ENCODE peak calls at places on chromosomes 1 and 21, in ten cellular contexts. H, C, M, L, A, Z, I, G, N and R are unnamed samples.

GRCh38 chr21:32377506-32377905 is 15.3 kb downstream of the URB1 start:
- DNase-seq in I (no peak), M (no peak), A (no peak), Z (no peak), C (no peak), L (no peak), G (no peak), H (no peak), N (no peak), R (no peak)

GRCh38 chr1:44860891-44861290 is 17.8 kb upstream of the PTCH2 start:
- DNase-seq in N (no peak), H (no peak), I (no peak), A (no peak), Z (no peak), L (no peak), G (no peak), M (no peak), C (no peak), R (no peak)

GRCh38 chr21:42047821-42048613 is 23.1 kb upstream of the UMODL1 start:
- DNase-seq in I (no peak), L (no peak), N (peak; percentile 63), C (no peak), H (peak; percentile 58), Z (no peak), M (peak; percentile 36), A (no peak), G (peak; percentile 99), R (no peak)

GRCh38 chr21:36005018-36005417 is 55.3 kb downstream of the SETD4 start:
- DNase-seq in L (no peak), Z (no peak), G (peak; percentile 42), I (no peak), H (peak; percentile 55), N (no peak), M (no peak), A (no peak), C (no peak), R (no peak)

GRCh38 chr1:169142129-169142528 is 35.6 kb downstream of the ATP1B1 start:
- DNase-seq in L (no peak), M (no peak), N (no peak), C (no peak), G (no peak), Z (no peak), H (no peak), A (no peak), I (no peak), R (no peak)

GRCh38 chr1:163436133-163436532 is 114.4 kb downstream of the NUF2 start:
- DNase-seq in Z (no peak), C (no peak), I (no peak), L (no peak), H (no peak), N (no peak), A (no peak), M (no peak), G (no peak), R (no peak)

GRCh38 chr1:238409947-238410346 is 519.2 kb upstream of the ZP4 start:
- DNase-seq in H (no peak), C (no peak), M (peak; percentile 34), I (no peak), A (no peak), Z (no peak), G (peak; percentile 44), L (no peak), N (no peak), R (no peak)

GRCh38 chr21:41932576-41933258 is 21.1 kb downstream of the C2CD2 start:
- DNase-seq in Z (peak; percentile 51), C (peak; percentile 51), A (no peak), L (no peak), N (no peak), I (no peak), H (peak; percentile 88), M (peak; percentile 75), G (peak; percentile 56), R (no peak)

GRCh38 chr1:184387069-184387870 is 441 bp downstream of the C1orf21 start:
- DNase-seq in L (peak; percentile 35), G (peak; percentile 28), C (peak; percentile 30), I (peak; percentile 55), H (peak; percentile 24), Z (peak; percentile 42), N (peak; percentile 39), A (no peak), M (peak; percentile 45), R (no peak)

GRCh38 chr1:2446394-2446793 is 29.7 kb upstream of the PLCH2 start:
- DNase-seq in Z (no peak), A (no peak), C (no peak), G (no peak), I (no peak), H (no peak), L (no peak), N (no peak), M (no peak), R (no peak)

GRCh38 chr1:28545246-28545628 is 7.6 kb upstream of the TRNAU1AP start:
- DNase-seq in Z (no peak), M (no peak), H (no peak), L (no peak), G (no peak), C (no peak), N (no peak), A (no peak), I (no peak), R (no peak)

GRCh38 chr21:45964649-45965048 is 16.9 kb upstream of the COL6A1 start:
- DNase-seq in A (no peak), L (no peak), H (no peak), C (no peak), N (no peak), M (no peak), I (no peak), Z (no peak), G (no peak), R (no peak)

GRCh38 chr21:45965084-45965826 is 16.3 kb upstream of the COL6A1 start:
- DNase-seq in G (no peak), A (no peak), Z (no peak), C (no peak), H (no peak), N (no peak), M (no peak), L (no peak), I (no peak), R (no peak)

GRCh38 chr21:45962531-45963224 is 18.9 kb upstream of the COL6A1 start:
- DNase-seq in Z (no peak), H (no peak), G (no peak), C (no peak), N (no peak), A (no peak), M (no peak), L (no peak), I (no peak), R (no peak)

GRCh38 chr21:45959779-45960390 is 21.7 kb upstream of the COL6A1 start:
- DNase-seq in M (no peak), Z (no peak), L (no peak), C (no peak), H (no peak), G (no peak), A (no peak), N (no peak), I (no peak), R (no peak)

DNA sequence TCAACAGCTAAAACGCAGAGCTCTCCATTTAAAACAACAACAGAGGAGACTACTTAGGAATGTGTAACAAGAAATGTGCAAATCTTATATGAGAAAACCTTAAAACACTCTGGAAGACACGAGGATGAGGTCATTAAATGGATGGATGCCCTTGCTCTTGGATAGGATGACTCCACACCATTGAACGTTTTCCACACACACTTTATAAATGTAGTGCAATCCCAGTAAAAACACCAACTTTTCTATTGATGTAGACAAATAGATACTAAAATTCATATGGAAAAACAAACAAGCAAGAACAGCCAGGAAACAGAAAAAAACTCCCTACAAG is 18.4 kb upstream of the COL6A1 start:
- DNase-seq in I (no peak), Z (no peak), G (peak; percentile 52), C (no peak), M (no peak), L (no peak), H (no peak), N (no peak), A (no peak), R (no peak)
- H3K9me3 ChIP-seq in I (peaks cover 9% of the 10 kb centered on the region), Z (peaks cover 15% of the 10 kb centered on the region), G (peaks cover 12% of the 10 kb centered on the region), C (no peaks in the 10 kb centered on the region), M (peaks cover 10% of the 10 kb centered on the region), L (peaks cover 5% of the 10 kb centered on the region), H (no peaks in the 10 kb centered on the region), N (no peaks in the 10 kb centered on the region), A (no peaks in the 10 kb centered on the region), R (peaks cover 15% of the 10 kb centered on the region)

GRCh38 chr1:8461341-8462110 is 143.6 kb downstream of the SLC45A1 start:
- DNase-seq in N (no peak), H (no peak), M (no peak), A (peak; percentile 83), I (no peak), Z (no peak), C (no peak), L (no peak), G (no peak), R (no peak)
- H3K4me1 ChIP-seq in N (peaks cover 27% of the 10 kb centered on the region), H (peaks cover 14% of the 10 kb centered on the region), M (peaks cover 11% of the 10 kb centered on the region), A (peaks cover 100% of the 10 kb centered on the region), I (peaks cover 3% of the 10 kb centered on the region), Z (peaks cover 87% of the 10 kb centered on the region), C (peaks cover 15% of the 10 kb centered on the region), L (peaks cover 31% of the 10 kb centered on the region), G (peaks cover 42% of the 10 kb centered on the region), R (peaks cover 33% of the 10 kb centered on the region)

GRCh38 chr1:19229229-19229628 is 19.2 kb upstream of the UBR4 start:
- DNase-seq in A (no peak), H (no peak), C (no peak), M (no peak), I (no peak), G (no peak), L (no peak), N (no peak), Z (no peak), R (no peak)

GRCh38 chr1:19234224-19234623 is 17.1 kb downstream of the EMC1 start:
- DNase-seq in A (no peak), I (no peak), Z (no peak), M (no peak), H (no peak), C (no peak), G (no peak), L (no peak), N (no peak), R (no peak)

GRCh38 chr1:19229828-19230325 is 19.8 kb upstream of the UBR4 start:
- DNase-seq in L (no peak), N (no peak), G (no peak), I (no peak), Z (no peak), A (no peak), M (no peak), H (no peak), C (no peak), R (no peak)

DNA sequence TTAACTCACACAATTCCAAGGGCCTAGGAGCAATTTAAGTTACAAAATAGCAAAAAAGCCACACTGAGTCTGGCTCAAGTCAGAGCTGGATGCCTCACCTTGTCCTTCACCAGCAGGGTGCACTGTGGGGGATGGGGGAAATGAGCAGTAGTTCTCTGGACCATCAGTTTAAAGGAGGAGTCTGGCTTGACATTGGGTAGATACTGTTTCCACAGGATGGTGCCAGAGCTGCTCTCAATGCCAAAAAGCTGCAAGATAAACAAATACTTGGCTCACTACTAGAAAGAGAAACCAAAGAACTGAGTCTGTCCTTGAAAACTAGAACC is 18.8 kb downstream of the EMC1 start:
- DNase-seq in H (no peak), N (no peak), A (no peak), M (no peak), G (peak; percentile 68), I (no peak), C (no peak), Z (peak; percentile 34), L (no peak), R (no peak)
- TF ChIP-seq CTCF in H (peak; percentile 35), N (no peak), A (peak; percentile 32), M (peak; percentile 2), G (no peak), I (no peak), C (peak; percentile 38), Z (peak; percentile 36), L (no peak), R (no peak)

GRCh38 chr1:231260351-231260750 is 19.3 kb downstream of the GNPAT start:
- DNase-seq in C (no peak), Z (no peak), A (no peak), G (no peak), N (no peak), H (no peak), L (no peak), I (no peak), M (no peak), R (no peak)
- H3K9me3 ChIP-seq in C (peaks cover 3% of the 10 kb centered on the region), Z (peaks cover 7% of the 10 kb centered on the region), A (no peaks in the 10 kb centered on the region), G (peaks cover 10% of the 10 kb centered on the region), N (no peaks in the 10 kb centered on the region), H (no peaks in the 10 kb centered on the region), L (no peaks in the 10 kb centered on the region), I (no peaks in the 10 kb centered on the region), M (peaks cover 17% of the 10 kb centered on the region), R (peaks cover 9% of the 10 kb centered on the region)